ENCODE peak calls at places on chromosomes 16 and 17, in five cellular contexts. D is HCT116, J is GM12878, Y is K562, L is HepG2. H is an unnamed sample.

GRCh38 chr17:17254026-17254425 is 17.1 kb upstream of the FLCN start:
- DNase-seq in D (no peak), J (no peak), Y (no peak), L (no peak), H (no peak)

GRCh38 chr16:17312100-17312732 is 158.5 kb downstream of the XYLT1 start:
- DNase-seq in D (peak), J (no peak), Y (no peak), L (no peak), H (no peak)

GRCh38 chr17:59496178-59496577 is 69.2 kb upstream of the DHX40 start:
- DNase-seq in D (no peak), J (no peak), Y (no peak), L (no peak), H (no peak)

GRCh38 chr16:14487579-14487978 is 142.5 kb downstream of the PARN start:
- DNase-seq in D (no peak), J (no peak), Y (no peak), L (no peak), H (no peak)

GRCh38 chr17:21213491-21214014 is 408 bp downstream of the TMEM11 start:
- DNase-seq in D (no peak), J (no peak), Y (peak), L (no peak), H (no peak)

GRCh38 chr16:57843400-57843799 is 41.1 kb upstream of the KIFC3 start:
- DNase-seq in D (no peak), J (no peak), Y (no peak), L (no peak), H (no peak)

GRCh38 chr16:60123387-60124023 is 1389.4 kb upstream of the GOT2 start:
- DNase-seq in D (no peak), J (no peak), Y (no peak), L (no peak), H (no peak)

GRCh38 chr17:15655162-15655561 is 28.9 kb downstream of the TRIM16 start:
- DNase-seq in D (no peak), J (no peak), Y (no peak), L (no peak), H (no peak)

GRCh38 chr17:63645775-63646491 is 23.7 kb downstream of the MAP3K3 start:
- DNase-seq in D (no peak), J (no peak), Y (no peak), L (no peak), H (no peak)

GRCh38 chr16:87192418-87193073 is 124.6 kb downstream of the C16orf95 start:
- DNase-seq in D (no peak), J (no peak), Y (no peak), L (no peak), H (no peak)

GRCh38 chr16:55392701-55393100 is 68.7 kb downstream of the IRX6 start:
- DNase-seq in D (no peak), J (no peak), Y (no peak), L (no peak), H (no peak)

GRCh38 chr16:22813946-22814325 is at the start of gene HS3ST2:
- DNase-seq in D (no peak), J (no peak), Y (no peak), L (no peak), H (peak)

GRCh38 chr17:76174072-76174471 is 33.0 kb upstream of the FOXJ1 start:
- DNase-seq in D (no peak), J (no peak), Y (no peak), L (peak), H (no peak)

GRCh38 chr17:47117386-47117785 is 71.7 kb downstream of the CDC27 start:
- DNase-seq in D (no peak), J (no peak), Y (no peak), L (no peak), H (no peak)

GRCh38 chr16:85820604-85821372 is 21.3 kb downstream of the COX4I1 start:
- DNase-seq in D (peak), J (no peak), Y (no peak), L (no peak), H (no peak)

GRCh38 chr16:83351846-83352245 is 455.9 kb upstream of the HSBP1 start:
- DNase-seq in D (no peak), J (no peak), Y (no peak), L (no peak), H (no peak)

GRCh38 chr16:8818499-8819270 is 21.0 kb downstream of the PMM2 start:
- DNase-seq in D (no peak), J (peak), Y (no peak), L (no peak), H (no peak)

GRCh38 chr16:1667916-1668315 is 10.2 kb upstream of the JPT2 start:
- DNase-seq in D (no peak), J (no peak), Y (no peak), L (no peak), H (no peak)

GRCh38 chr17:78958556-78959191 is 21.0 kb downstream of the LGALS3BP start:
- DNase-seq in D (no peak), J (no peak), Y (peak), L (no peak), H (no peak)

GRCh38 chr17:81563861-81564586 is 11.9 kb upstream of the FAAP100 start:
- DNase-seq in D (no peak), J (no peak), Y (no peak), L (no peak), H (no peak)

GRCh38 chr16:4801962-4802658 is at the start of gene ROGDI:
- DNase-seq in D (peak), J (no peak), Y (peak), L (peak), H (peak)

GRCh38 chr17:43456661-43457361 is 27.0 kb upstream of the DHX8 start:
- DNase-seq in D (no peak), J (no peak), Y (no peak), L (peak), H (no peak)

GRCh38 chr17:57572600-57572999 is 172.5 kb downstream of the CCDC182 start:
- DNase-seq in D (no peak), J (no peak), Y (no peak), L (no peak), H (no peak)

GRCh38 chr17:71412803-71413202 is 708.0 kb upstream of the SOX9 start:
- DNase-seq in D (peak), J (no peak), Y (no peak), L (no peak), H (no peak)

GRCh38 chr16:66342294-66342900 is 24.1 kb upstream of the CDH5 start:
- DNase-seq in D (no peak), J (no peak), Y (peak), L (peak), H (peak)

GRCh38 chr16:66754819-66755218 is 3.4 kb upstream of the DYNC1LI2 start:
- DNase-seq in D (no peak), J (no peak), Y (no peak), L (peak), H (no peak)

GRCh38 chr17:78365561-78366108 is 5.8 kb upstream of the SOCS3 start:
- DNase-seq in D (no peak), J (no peak), Y (no peak), L (peak), H (peak)

GRCh38 chr16:83968483-83968865 is 430 bp downstream of the NECAB2 start:
- DNase-seq in D (no peak), J (no peak), Y (peak), L (no peak), H (no peak)

DNA sequence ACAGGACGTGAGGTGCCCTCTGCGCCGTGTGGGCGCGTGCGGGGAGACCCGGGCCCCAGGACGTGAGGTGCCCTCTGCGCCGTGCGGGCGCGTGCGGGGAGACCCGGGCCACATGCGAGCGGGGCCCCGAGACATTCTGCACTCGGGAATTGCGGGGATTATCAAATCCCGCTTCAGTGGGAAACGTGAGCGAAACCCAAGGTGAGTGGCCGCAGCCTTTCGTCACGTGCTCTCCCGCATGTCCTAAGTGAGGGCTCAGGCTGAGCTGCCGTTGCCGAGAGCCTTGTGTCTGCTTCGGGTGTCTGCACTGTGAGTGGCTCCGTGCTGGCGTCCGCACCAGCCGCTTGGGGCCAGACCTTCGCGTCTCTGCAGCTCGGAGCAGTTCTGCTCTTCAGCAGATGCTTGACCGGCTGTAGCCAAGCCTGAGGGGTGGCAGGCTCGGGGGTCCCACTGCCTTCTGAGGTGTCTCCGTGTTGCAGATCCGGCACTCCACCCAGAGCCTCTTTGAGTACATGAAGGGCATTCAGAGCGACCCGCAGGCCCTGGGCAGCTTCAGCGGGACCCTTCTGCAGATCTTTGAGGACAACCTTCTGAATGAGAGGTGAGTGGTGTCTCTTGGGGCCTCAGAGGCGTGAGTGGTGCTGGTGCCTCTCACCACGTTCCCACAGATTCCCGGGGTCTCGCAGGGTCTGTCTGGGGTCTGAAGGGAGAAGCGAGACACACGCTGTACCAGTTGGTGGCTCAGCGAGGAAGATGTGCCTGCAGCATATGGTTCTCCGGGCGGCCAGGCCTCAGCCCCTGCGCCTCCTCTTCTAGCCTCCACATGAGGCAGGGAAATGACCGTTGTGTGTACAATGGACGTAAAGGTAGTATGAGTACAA is 90.5 kb upstream of the ZNF750 start:
- DNase-seq in D (no peak), J (no peak), Y (no peak), L (no peak), H (no peak)
- H3K27ac ChIP-seq in D (no peak), J (no peak), Y (no peak), L (no peak), H (no peak)

GRCh38 chr16:69417537-69418199 is 6.8 kb upstream of the CYB5B start:
- DNase-seq in D (no peak), J (no peak), Y (no peak), L (peak), H (no peak)
- TF ChIP-seq SP1 in D (no peak), J (no peak), Y (no peak), L (no peak), H (no peak)

GRCh38 chr17:19554393-19554792 is 20.7 kb downstream of the SLC47A1 start:
- DNase-seq in D (no peak), J (no peak), Y (no peak), L (peak), H (no peak)
- H3K27ac ChIP-seq in D (no peak), J (no peak), Y (no peak), L (peak), H (no peak)

DNA sequence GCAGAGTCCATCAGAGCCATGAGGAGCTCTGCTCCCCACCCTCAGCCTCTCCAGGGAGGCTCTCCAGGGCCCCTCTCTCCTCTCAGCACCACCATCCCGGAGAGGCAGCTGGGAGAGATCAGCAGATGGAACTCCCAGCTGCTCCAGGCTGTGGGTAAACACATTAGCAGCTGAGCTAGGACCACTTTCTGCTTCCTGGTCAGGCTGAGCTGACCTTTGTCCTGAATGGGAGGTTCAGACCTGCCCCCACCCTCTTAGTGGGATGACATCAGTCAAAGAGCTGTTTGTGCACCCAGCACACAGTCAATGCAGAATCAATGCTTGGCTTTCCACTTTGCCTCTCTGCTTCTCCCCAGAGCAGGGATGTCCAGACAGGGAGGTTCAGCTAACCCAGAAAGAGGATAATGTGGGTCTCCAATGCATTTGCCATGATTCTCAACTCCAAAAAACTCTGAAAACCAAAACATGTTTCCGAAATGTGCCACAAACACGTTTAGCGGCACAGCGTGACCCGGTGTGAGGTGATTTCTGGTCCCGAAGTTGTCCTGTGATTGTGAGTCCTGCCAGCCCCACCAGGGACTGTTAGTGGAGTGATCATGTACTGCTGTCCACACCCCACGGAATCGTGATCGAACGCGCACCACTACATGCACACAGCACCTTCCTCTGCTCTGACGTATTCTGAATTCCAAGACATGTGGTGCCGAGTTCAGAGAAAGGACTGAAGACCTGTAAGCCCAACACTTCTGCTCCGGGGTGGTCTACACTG is 6.7 kb downstream of the GPR142 start:
- DNase-seq in D (no peak), J (no peak), Y (no peak), L (peak), H (no peak)
- TF ChIP-seq SP1 in D (no peak), J (no peak), Y (no peak), L (no peak), H (no peak)

H was measured in H1.